ENCODE peak calls at places on chromosome 9, in nine cellular contexts. N, T, R, O, B, E, S, Z and I are unnamed samples.

GRCh38 chr9:134175291-134175807 is 11.0 kb upstream of the RNU6ATAC start:
- DNase-seq in N (no peak), T (peak), R (no peak), O (no peak), B (no peak), E (no peak), S (no peak), Z (no peak), I (no peak)

GRCh38 chr9:20477940-20478620 is 144.2 kb downstream of the MLLT3 start:
- DNase-seq in N (no peak), T (no peak), R (no peak), O (no peak), B (no peak), E (peak), S (peak), Z (no peak), I (peak)

GRCh38 chr9:76403352-76403751 is 9.1 kb upstream of the RFK start:
- DNase-seq in N (peak), T (peak), R (peak), O (no peak), B (no peak), E (peak), S (peak), Z (peak), I (peak)

GRCh38 chr9:87206064-87206661 is 258.9 kb upstream of the GAS1 start:
- DNase-seq in N (peak), T (no peak), R (peak), O (no peak), B (no peak), E (peak), S (peak), Z (peak), I (peak)

GRCh38 chr9:133835273-133835901 is 97.2 kb upstream of the SARDH start:
- DNase-seq in N (no peak), T (no peak), R (no peak), O (no peak), B (no peak), E (no peak), S (peak), Z (no peak), I (peak)

GRCh38 chr9:121876212-121876611 is 216.9 kb downstream of the TTLL11 start:
- DNase-seq in N (no peak), T (no peak), R (no peak), O (no peak), B (no peak), E (no peak), S (no peak), Z (no peak), I (no peak)

GRCh38 chr9:18795947-18796705 is 236.9 kb downstream of the SAXO1 start:
- DNase-seq in N (no peak), T (no peak), R (peak), O (no peak), B (no peak), E (peak), S (no peak), Z (peak), I (no peak)

GRCh38 chr9:5510360-5510931 is at the start of gene PDCD1LG2:
- DNase-seq in N (peak), T (no peak), R (peak), O (no peak), B (no peak), E (peak), S (peak), Z (peak), I (peak)

GRCh38 chr9:122445155-122445749 is 32.5 kb downstream of the OR1J1 start:
- DNase-seq in N (peak), T (no peak), R (peak), O (no peak), B (no peak), E (peak), S (no peak), Z (peak), I (no peak)

GRCh38 chr9:133088146-133088750 is 26.5 kb downstream of the CEL start:
- DNase-seq in N (no peak), T (no peak), R (no peak), O (no peak), B (no peak), E (no peak), S (no peak), Z (no peak), I (no peak)

GRCh38 chr9:33140406-33141360 is 26.5 kb downstream of the B4GALT1 start:
- DNase-seq in N (no peak), T (no peak), R (no peak), O (no peak), B (no peak), E (no peak), S (no peak), Z (no peak), I (no peak)

GRCh38 chr9:119556129-119556875 is 187.1 kb upstream of the BRINP1 start:
- DNase-seq in N (peak), T (peak), R (peak), O (peak), B (peak), E (peak), S (peak), Z (peak), I (peak)

GRCh38 chr9:119961774-119962408 is 592.7 kb upstream of the BRINP1 start:
- DNase-seq in N (no peak), T (peak), R (peak), O (no peak), B (peak), E (peak), S (no peak), Z (peak), I (peak)

GRCh38 chr9:20740929-20741582 is 57.0 kb downstream of the FOCAD start:
- DNase-seq in N (no peak), T (no peak), R (no peak), O (no peak), B (no peak), E (no peak), S (no peak), Z (no peak), I (no peak)

GRCh38 chr9:109030426-109030825 is 17.1 kb upstream of the CTNNAL1 start:
- DNase-seq in N (no peak), T (no peak), R (no peak), O (no peak), B (no peak), E (no peak), S (no peak), Z (no peak), I (no peak)

GRCh38 chr9:80352967-80353366 is 781.2 kb downstream of the TLE4 start:
- DNase-seq in N (no peak), T (no peak), R (no peak), O (no peak), B (no peak), E (no peak), S (no peak), Z (no peak), I (no peak)

GRCh38 chr9:967851-968641 is 8.4 kb upstream of the DMRT3 start:
- DNase-seq in N (no peak), T (no peak), R (no peak), O (no peak), B (no peak), E (peak), S (no peak), Z (no peak), I (no peak)

GRCh38 chr9:113960748-113961147 is 84.6 kb downstream of the ZNF618 start:
- DNase-seq in N (no peak), T (no peak), R (no peak), O (no peak), B (no peak), E (no peak), S (no peak), Z (no peak), I (no peak)

GRCh38 chr9:116389546-116390305 is 236.1 kb downstream of the PAPPA start:
- DNase-seq in N (no peak), T (no peak), R (no peak), O (no peak), B (no peak), E (no peak), S (peak), Z (no peak), I (peak)

GRCh38 chr9:100449420-100449819 is 22.5 kb downstream of the MSANTD3 start:
- DNase-seq in N (no peak), T (no peak), R (no peak), O (no peak), B (no peak), E (no peak), S (no peak), Z (no peak), I (no peak)

GRCh38 chr9:93124793-93125192 is 9.3 kb downstream of the NINJ1 start:
- DNase-seq in N (no peak), T (no peak), R (no peak), O (no peak), B (no peak), E (no peak), S (no peak), Z (no peak), I (no peak)

GRCh38 chr9:121610638-121610953 is 40.8 kb upstream of the DAB2IP start:
- DNase-seq in N (no peak), T (no peak), R (no peak), O (no peak), B (no peak), E (no peak), S (no peak), Z (no peak), I (no peak)

GRCh38 chr9:133113163-133113927 is 7.7 kb downstream of the RALGDS start:
- DNase-seq in N (no peak), T (no peak), R (peak), O (no peak), B (peak), E (peak), S (no peak), Z (no peak), I (no peak)

GRCh38 chr9:72044095-72044494 is 16.3 kb downstream of the C9orf57 start:
- DNase-seq in N (no peak), T (no peak), R (no peak), O (no peak), B (no peak), E (no peak), S (no peak), Z (no peak), I (no peak)

GRCh38 chr9:76818271-76818670 is 54.0 kb downstream of the PCA3 start:
- DNase-seq in N (peak), T (peak), R (peak), O (peak), B (peak), E (peak), S (peak), Z (peak), I (peak)

GRCh38 chr9:136108648-136109266 is 9.9 kb downstream of the TMEM250 start:
- DNase-seq in N (no peak), T (no peak), R (no peak), O (no peak), B (no peak), E (no peak), S (no peak), Z (no peak), I (no peak)
- H3K4me3 ChIP-seq in N (no peak), T (peak), R (no peak), O (peak), B (peak), E (no peak), S (no peak), Z (no peak), I (peak)

GRCh38 chr9:37952731-37953130 is 48.8 kb upstream of the SLC25A51 start:
- DNase-seq in N (peak), T (peak), R (peak), O (no peak), B (no peak), E (peak), S (peak), Z (peak), I (peak)
- TF ChIP-seq CTCF in N (no peak), T (no peak), R (no peak), O (no peak), B (no peak), E (no peak), S (no peak), Z (no peak), I (no peak)

DNA sequence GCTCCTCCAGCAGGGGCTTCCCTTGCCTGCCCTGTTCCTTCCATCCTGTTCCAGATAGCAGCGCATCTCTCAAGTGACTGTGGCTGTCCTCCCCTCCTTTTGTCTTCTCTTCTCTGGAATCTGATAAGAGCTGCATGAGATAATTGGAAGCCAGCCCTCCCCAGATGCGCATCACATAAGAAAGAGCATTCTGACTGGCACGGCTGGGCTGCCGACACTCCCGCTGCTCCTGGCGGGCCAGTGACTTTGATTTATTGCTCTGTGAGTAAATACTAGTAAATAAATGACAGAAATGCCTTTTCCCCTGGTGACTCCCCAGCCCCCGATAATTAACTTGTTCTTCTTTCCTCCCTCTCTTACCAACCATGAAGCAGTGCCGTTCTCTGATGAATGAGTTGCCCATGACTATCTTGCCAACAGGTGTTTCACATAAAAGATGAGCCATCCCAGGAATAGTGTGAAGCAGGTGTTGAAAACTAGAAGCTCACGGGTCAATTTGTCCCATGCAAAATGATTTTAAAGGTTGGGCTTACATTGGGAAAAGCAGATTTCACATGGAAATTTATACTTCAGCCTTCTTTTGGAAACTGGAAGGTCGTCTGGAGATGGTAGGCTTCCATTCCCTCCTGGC is 212.3 kb downstream of the ERCC6L2 start:
- DNase-seq in N (no peak), T (peak), R (no peak), O (no peak), B (no peak), E (no peak), S (no peak), Z (no peak), I (no peak)
- H3K4me3 ChIP-seq in N (no peak), T (peak), R (no peak), O (no peak), B (no peak), E (no peak), S (no peak), Z (no peak), I (no peak)

DNA sequence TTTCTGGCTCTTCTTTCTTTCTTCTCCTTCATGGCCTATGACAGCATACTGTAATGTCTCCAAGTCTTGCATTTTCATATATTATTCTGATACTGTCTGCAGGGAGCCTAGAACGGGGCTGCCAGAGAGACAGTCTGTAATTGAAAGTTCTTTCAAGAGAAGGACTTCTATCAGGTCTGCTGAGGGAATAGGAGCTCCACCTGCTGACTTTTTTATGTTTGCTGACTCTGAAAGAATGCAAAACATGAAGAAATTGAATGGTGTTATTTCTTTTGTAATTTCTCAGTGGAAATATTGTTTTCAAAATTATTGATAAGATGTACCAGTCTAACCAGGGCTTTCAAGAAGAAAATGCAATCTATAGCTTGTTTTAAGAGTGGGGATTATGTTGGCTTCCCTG is 121.9 kb upstream of the RFX3 start:
- DNase-seq in N (no peak), T (no peak), R (no peak), O (no peak), B (no peak), E (no peak), S (no peak), Z (no peak), I (peak)
- TF ChIP-seq CTCF in N (no peak), T (no peak), R (no peak), O (peak), B (no peak), E (no peak), S (no peak), Z (no peak), I (no peak)

GRCh38 chr9:135507104-135508035 is 6.9 kb downstream of the MRPS2 start:
- DNase-seq in N (no peak), T (no peak), R (no peak), O (no peak), B (peak), E (no peak), S (no peak), Z (no peak), I (no peak)
- H3K4me3 ChIP-seq in N (no peak), T (no peak), R (no peak), O (no peak), B (no peak), E (no peak), S (no peak), Z (no peak), I (no peak)

DNA sequence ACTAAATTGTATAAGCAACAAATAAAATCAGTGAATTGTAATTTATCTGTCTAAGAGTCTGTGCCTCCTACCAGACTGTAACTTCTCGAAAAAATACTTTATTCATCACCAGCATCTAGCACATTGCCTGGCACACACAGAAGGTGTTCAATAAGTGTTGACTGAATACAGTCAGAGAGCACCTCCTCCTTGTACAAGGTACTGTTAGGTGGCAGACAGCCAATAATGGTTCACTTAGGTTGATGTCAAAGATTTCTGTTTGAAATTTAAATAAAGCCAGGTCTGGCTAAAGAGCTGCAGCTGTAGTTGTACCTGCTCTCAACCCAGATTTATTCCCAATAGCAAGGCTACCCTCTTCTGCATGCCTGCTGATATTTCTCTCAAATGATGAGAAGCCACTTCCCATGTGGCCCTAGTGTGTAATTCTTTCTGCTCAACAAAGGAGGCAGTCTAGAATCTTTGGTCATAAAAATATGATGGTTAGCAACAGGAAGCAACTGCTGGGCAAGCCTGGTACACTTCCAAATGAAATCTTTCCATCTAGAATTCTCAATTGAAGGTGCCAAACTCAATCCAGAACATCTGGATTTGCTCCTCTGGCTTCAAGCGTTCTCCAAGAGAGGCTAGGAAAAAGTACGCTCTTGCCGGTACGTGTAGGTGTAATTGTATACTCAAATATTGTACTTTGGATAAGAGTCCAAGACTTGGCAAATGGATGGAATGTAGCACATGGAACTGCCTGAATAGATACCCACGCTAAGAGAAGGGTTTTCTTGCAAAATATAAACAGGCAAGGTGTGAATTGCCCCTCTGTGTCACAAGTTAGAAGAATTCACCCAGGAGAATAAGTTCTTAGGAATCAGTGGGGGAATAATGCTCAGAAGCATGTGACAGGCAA is 95.6 kb downstream of the NR6A1 start:
- DNase-seq in N (no peak), T (no peak), R (no peak), O (no peak), B (no peak), E (no peak), S (no peak), Z (no peak), I (no peak)
- TF ChIP-seq CTCF in N (no peak), T (no peak), R (no peak), O (no peak), B (no peak), E (no peak), S (no peak), Z (no peak), I (no peak)

GRCh38 chr9:88537743-88538055 is 2.7 kb downstream of the NXNL2 start:
- DNase-seq in N (peak), T (peak), R (peak), O (peak), B (peak), E (peak), S (peak), Z (peak), I (peak)
- H3K4me3 ChIP-seq in N (no peak), T (no peak), R (peak), O (no peak), B (no peak), E (no peak), S (no peak), Z (no peak), I (no peak)

GRCh38 chr9:89534464-89534863 is 36.6 kb upstream of the SEMA4D start:
- DNase-seq in N (no peak), T (no peak), R (no peak), O (no peak), B (no peak), E (no peak), S (no peak), Z (no peak), I (no peak)
- TF ChIP-seq CTCF in N (no peak), T (no peak), R (no peak), O (no peak), B (no peak), E (no peak), S (no peak), Z (no peak), I (no peak)

GRCh38 chr9:77953590-77953989 is 78.0 kb downstream of the GNAQ start:
- DNase-seq in N (no peak), T (no peak), R (peak), O (peak), B (no peak), E (no peak), S (no peak), Z (peak), I (no peak)
- H3K4me3 ChIP-seq in N (no peak), T (no peak), R (no peak), O (no peak), B (no peak), E (no peak), S (no peak), Z (no peak), I (no peak)